ENCODE peak calls at places on chromosomes 5 and 9, in four cellular contexts. G, X, M and Z are unnamed samples.

GRCh38 chr9:12604154-12604825 is 88.9 kb upstream of the TYRP1 start:
- DNase-seq in M (no peak), G (peak; percentile 39), X (no peak), Z (peak; percentile 31)

GRCh38 chr9:96232539-96233241 is 69.3 kb downstream of the HSD17B3 start:
- DNase-seq in M (peak; percentile 56), G (peak; percentile 14), X (peak; percentile 78), Z (peak; percentile 91)

GRCh38 chr9:116653580-116654355 is 33.3 kb upstream of the TRIM32 start:
- DNase-seq in X (no peak), M (no peak), G (no peak), Z (no peak)

GRCh38 chr9:131480258-131480657 is 22.5 kb upstream of the POMT1 start:
- DNase-seq in G (no peak), M (no peak), X (no peak), Z (no peak)

GRCh38 chr9:34562136-34562745 is 27.3 kb downstream of the CNTFR start:
- DNase-seq in G (no peak), M (no peak), X (peak; percentile 77), Z (no peak)

GRCh38 chr9:136339958-136340310 is 12.6 kb downstream of the GPSM1 start:
- DNase-seq in G (no peak), X (no peak), M (no peak), Z (no peak)

GRCh38 chr9:16625831-16626230 is 244.6 kb downstream of the BNC2 start:
- DNase-seq in X (peak; percentile 26), G (peak; percentile 70), M (peak; percentile 67), Z (peak; percentile 59)

GRCh38 chr5:5270161-5270560 is 130.0 kb downstream of the ADAMTS16 start:
- DNase-seq in G (no peak), X (no peak), M (no peak), Z (no peak)

GRCh38 chr5:11619339-11620028 is 284.8 kb downstream of the CTNND2 start:
- DNase-seq in X (peak; percentile 24), M (no peak), G (peak; percentile 32), Z (peak; percentile 48)

GRCh38 chr9:83675466-83675865 is 32.3 kb downstream of the UBQLN1 start:
- DNase-seq in X (no peak), M (no peak), G (no peak), Z (no peak)
- H4K20me1 ChIP-seq in X (peaks cover 16% of the 10 kb centered on the region), M (peaks cover 31% of the 10 kb centered on the region), G (peaks cover 68% of the 10 kb centered on the region), Z (peaks cover 2% of the 10 kb centered on the region)

GRCh38 chr9:137802021-137802420 is 75.6 kb upstream of the CACNA1B start:
- DNase-seq in X (no peak), G (no peak), M (no peak), Z (no peak)

GRCh38 chr9:137800196-137801022 is 77.2 kb upstream of the CACNA1B start:
- DNase-seq in X (no peak), G (no peak), M (no peak), Z (no peak)

GRCh38 chr9:137801023-137801319 is 76.6 kb upstream of the CACNA1B start:
- DNase-seq in X (no peak), G (no peak), M (no peak), Z (no peak)

GRCh38 chr9:137804908-137805356 is 72.7 kb upstream of the CACNA1B start:
- DNase-seq in M (peak; percentile 47), X (no peak), G (peak; percentile 25), Z (peak; percentile 32)

DNA sequence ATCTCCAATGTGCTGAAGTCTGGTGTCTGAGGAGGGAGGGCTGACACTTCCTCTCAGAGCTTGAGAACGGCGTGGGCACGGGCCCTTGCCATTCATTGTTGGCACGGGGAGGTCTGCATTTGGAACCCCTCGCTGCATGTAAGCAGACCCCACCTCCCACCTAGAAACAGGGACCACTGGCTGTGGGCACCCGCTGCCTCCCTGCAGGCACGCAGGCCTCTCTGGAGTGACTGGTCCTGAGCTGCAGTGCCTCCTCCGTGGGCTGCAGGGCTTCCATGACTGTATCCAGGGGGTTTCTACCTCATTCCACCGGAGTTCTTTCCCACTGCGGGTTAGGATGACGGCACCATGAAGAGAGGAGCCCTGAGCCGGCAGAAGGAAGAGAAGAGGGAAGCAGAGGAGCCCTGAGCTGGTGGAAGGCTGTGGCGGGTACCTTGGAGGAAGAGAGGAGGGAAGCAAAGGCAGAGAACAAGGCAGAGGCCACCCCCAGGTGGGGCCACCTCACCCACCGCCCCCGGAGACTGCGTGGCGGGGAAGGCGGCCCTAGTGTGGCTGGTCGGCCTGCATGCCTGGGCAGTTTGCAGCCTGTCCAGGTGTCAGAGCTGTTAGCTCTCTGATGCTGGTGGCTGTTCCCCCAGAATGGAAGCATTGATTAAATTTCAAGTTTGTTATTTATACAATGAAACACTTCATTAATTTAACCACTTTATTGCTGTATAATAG is 74.9 kb upstream of the CACNA1B start:
- DNase-seq in X (no peak), M (no peak), G (no peak), Z (no peak)
- H3K36me3 ChIP-seq in X (no peaks in the 10 kb centered on the region), M (peaks cover 59% of the 10 kb centered on the region), G (peaks cover 10% of the 10 kb centered on the region), Z (peaks cover 19% of the 10 kb centered on the region)

GRCh38 chr9:137615387-137615871 is 3.4 kb upstream of the EHMT1 start:
- DNase-seq in M (no peak), G (no peak), X (no peak), Z (no peak)
- H4K20me1 ChIP-seq in M (peaks cover 25% of the 10 kb centered on the region), G (peaks cover 17% of the 10 kb centered on the region), X (peaks cover 16% of the 10 kb centered on the region), Z (no peaks in the 10 kb centered on the region)

GRCh38 chr9:92266486-92266885 is 27.0 kb downstream of the IARS1 start:
- DNase-seq in X (no peak), M (no peak), G (no peak), Z (no peak)

GRCh38 chr9:92257327-92257726 is 36.2 kb downstream of the IARS1 start:
- DNase-seq in G (no peak), M (no peak), X (no peak), Z (no peak)

GRCh38 chr9:92265159-92265558 is 28.3 kb downstream of the IARS1 start:
- DNase-seq in X (no peak), G (no peak), M (peak; percentile 32), Z (peak; percentile 8)

GRCh38 chr9:92263131-92263530 is 30.4 kb downstream of the IARS1 start:
- DNase-seq in X (no peak), M (no peak), G (no peak), Z (no peak)
- H3K36me3 ChIP-seq in X (peaks cover 99% of the 10 kb centered on the region), M (peaks cover 75% of the 10 kb centered on the region), G (peaks cover 85% of the 10 kb centered on the region), Z (peaks cover 31% of the 10 kb centered on the region)

GRCh38 chr9:107308461-107308860 is 25.4 kb downstream of the RAD23B start:
- DNase-seq in G (no peak), M (no peak), X (no peak), Z (no peak)

GRCh38 chr9:107314763-107315162 is 31.7 kb downstream of the RAD23B start:
- DNase-seq in G (no peak), X (no peak), M (no peak), Z (no peak)

GRCh38 chr9:107309271-107309670 is 26.2 kb downstream of the RAD23B start:
- DNase-seq in G (peak; percentile 92), M (no peak), X (no peak), Z (peak; percentile 89)

GRCh38 chr9:107313555-107314096 is 30.5 kb downstream of the RAD23B start:
- DNase-seq in G (no peak), M (no peak), X (no peak), Z (no peak)

GRCh38 chr9:107312651-107313050 is 29.6 kb downstream of the RAD23B start:
- DNase-seq in G (peak; percentile 9), X (peak; percentile 39), M (peak; percentile 56), Z (peak; percentile 20)
- H4K20me1 ChIP-seq in G (peaks cover 87% of the 10 kb centered on the region), X (peaks cover 63% of the 10 kb centered on the region), M (peaks cover 57% of the 10 kb centered on the region), Z (peaks cover 4% of the 10 kb centered on the region)